ENCODE peak calls at places on chromosomes 12 and 14, in six cellular contexts. K is cardiac muscle cell, Q is fibroblast of the aortic adventitia, J is Caco-2, A is foreskin fibroblast, V is K562. Y is an unnamed sample.
A peak's percentile ranks its signal among the peaks of the same experiment; 100 is the strongest.

GRCh38 chr14:36726128-36726527 is 64.5 kb downstream of the PAX9 start:
- DNase-seq in K (no peak), Q (no peak), J (no peak), A (no peak), V (no peak), Y (no peak)

GRCh38 chr12:92821142-92821541 is 108.0 kb downstream of the EEA1 start:
- DNase-seq in K (no peak), Q (no peak), J (no peak), A (no peak), V (no peak), Y (no peak)

GRCh38 chr12:9651265-9651729 is 18.2 kb upstream of the CLEC2D start:
- DNase-seq in K (peak; percentile 76), Q (peak; percentile 44), J (no peak), A (peak; percentile 58), V (no peak), Y (no peak)

GRCh38 chr12:124904306-124905098 is 9.9 kb downstream of the UBC start:
- DNase-seq in K (peak; percentile 92), Q (peak; percentile 95), J (peak; percentile 82), A (peak; percentile 99), V (peak; percentile 91), Y (peak; percentile 85)

GRCh38 chr12:43882578-43883178 is 46.8 kb downstream of the TMEM117 start:
- DNase-seq in K (peak; percentile 77), Q (peak; percentile 81), J (no peak), A (peak; percentile 81), V (peak; percentile 39), Y (peak; percentile 25)

GRCh38 chr12:96466939-96467751 is 22.2 kb upstream of the CFAP54 start:
- DNase-seq in K (no peak), Q (peak; percentile 17), J (no peak), A (peak; percentile 51), V (no peak), Y (peak; percentile 22)

GRCh38 chr12:39763894-39764176 is 144.2 kb upstream of the ABCD2 start:
- DNase-seq in K (no peak), Q (no peak), J (no peak), A (no peak), V (no peak), Y (no peak)

GRCh38 chr12:780750-781379 is 28.5 kb downstream of the WNK1 start:
- DNase-seq in K (no peak), Q (peak; percentile 37), J (no peak), A (no peak), V (no peak), Y (no peak)

GRCh38 chr14:51666831-51667230 is 15.1 kb downstream of the FRMD6 start:
- DNase-seq in K (no peak), Q (peak; percentile 47), J (no peak), A (no peak), V (no peak), Y (no peak)

GRCh38 chr12:48979602-48980388 is 1.7 kb downstream of the WNT1 start:
- DNase-seq in K (no peak), Q (no peak), J (no peak), A (peak; percentile 15), V (no peak), Y (no peak)

GRCh38 chr14:22336031-22336430 is 253.0 kb downstream of the DAD1 start:
- DNase-seq in K (no peak), Q (no peak), J (no peak), A (no peak), V (no peak), Y (no peak)

GRCh38 chr12:95385246-95385645 is 88.7 kb upstream of the METAP2 start:
- DNase-seq in K (peak; percentile 84), Q (peak; percentile 78), J (no peak), A (peak; percentile 69), V (no peak), Y (no peak)

GRCh38 chr12:27191531-27191930 is 52.6 kb upstream of the STK38L start:
- DNase-seq in K (no peak), Q (peak; percentile 11), J (no peak), A (no peak), V (no peak), Y (no peak)

GRCh38 chr12:119406322-119406721 is 71.8 kb downstream of the CCDC60 start:
- DNase-seq in K (no peak), Q (no peak), J (no peak), A (no peak), V (no peak), Y (no peak)

GRCh38 chr14:29274890-29275651 is 508.5 kb downstream of the FOXG1 start:
- DNase-seq in K (no peak), Q (no peak), J (no peak), A (no peak), V (no peak), Y (no peak)

GRCh38 chr12:57342207-57342691 is 88.6 kb downstream of the R3HDM2 start:
- DNase-seq in K (peak; percentile 72), Q (peak; percentile 61), J (no peak), A (peak; percentile 33), V (peak; percentile 15), Y (no peak)

GRCh38 chr12:57517187-57517586 is 3.1 kb downstream of the DDIT3 start:
- DNase-seq in K (peak; percentile 50), Q (peak; percentile 64), J (no peak), A (peak; percentile 82), V (no peak), Y (no peak)

GRCh38 chr14:53531151-53531550 is 378.0 kb upstream of the DDHD1 start:
- DNase-seq in K (no peak), Q (no peak), J (no peak), A (no peak), V (no peak), Y (no peak)

GRCh38 chr12:25051583-25052190 is 102.8 kb upstream of the BCAT1 start:
- DNase-seq in K (no peak), Q (no peak), J (no peak), A (no peak), V (no peak), Y (no peak)

GRCh38 chr14:55328317-55328716 is 57.1 kb downstream of the FBXO34 start:
- DNase-seq in K (peak; percentile 36), Q (peak; percentile 51), J (no peak), A (peak; percentile 62), V (no peak), Y (no peak)

GRCh38 chr12:41407240-41407799 is 219.2 kb downstream of the PDZRN4 start:
- DNase-seq in K (no peak), Q (no peak), J (no peak), A (no peak), V (no peak), Y (no peak)

GRCh38 chr14:41144370-41144769 is 462.3 kb upstream of the LRFN5 start:
- DNase-seq in K (no peak), Q (no peak), J (no peak), A (no peak), V (no peak), Y (no peak)

GRCh38 chr14:29637406-29637805 is 290.2 kb downstream of the PRKD1 start:
- DNase-seq in K (peak; percentile 90), Q (peak; percentile 67), J (no peak), A (peak; percentile 83), V (no peak), Y (peak; percentile 36)

GRCh38 chr14:63468273-63468672 is 74.9 kb downstream of the PPP2R5E start:
- DNase-seq in K (no peak), Q (no peak), J (no peak), A (no peak), V (no peak), Y (no peak)

GRCh38 chr14:60304509-60304908 is 55.5 kb downstream of the PPM1A start:
- DNase-seq in K (no peak), Q (no peak), J (no peak), A (no peak), V (no peak), Y (no peak)

GRCh38 chr14:42110167-42110566 is 503.5 kb downstream of the LRFN5 start:
- DNase-seq in K (peak; percentile 67), Q (peak; percentile 71), J (no peak), A (peak; percentile 83), V (no peak), Y (no peak)

GRCh38 chr14:57533214-57533613 is 39.6 kb upstream of the CCDC198 start:
- DNase-seq in K (peak; percentile 15), Q (peak; percentile 42), J (no peak), A (peak; percentile 38), V (no peak), Y (peak; percentile 28)

DNA sequence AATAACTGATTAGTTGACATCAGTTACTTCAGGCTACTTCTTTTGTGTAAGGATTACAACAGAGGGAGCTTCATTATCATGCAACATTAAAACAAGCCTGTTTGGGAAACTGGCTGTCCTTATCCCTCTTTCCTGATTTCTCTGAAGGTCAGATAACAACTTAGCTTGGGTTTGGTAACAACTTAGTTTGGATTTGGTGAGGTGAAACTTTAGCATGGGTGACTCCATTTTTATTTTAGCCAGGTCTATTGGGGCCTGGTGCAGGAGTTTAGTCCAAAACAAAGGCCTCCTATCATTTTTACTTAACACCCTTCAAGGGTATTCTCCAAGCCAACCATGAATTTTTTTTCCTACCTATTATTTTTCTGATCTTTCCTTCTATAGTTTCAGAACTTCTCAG is 1.1 kb upstream of the ZFYVE1 start:
- DNase-seq in K (no peak), Q (no peak), J (no peak), A (no peak), V (no peak), Y (no peak)
- TF ChIP-seq CTCF in K (no peak), Q (no peak), J (no peak), A (no peak), V (no peak), Y (no peak)

DNA sequence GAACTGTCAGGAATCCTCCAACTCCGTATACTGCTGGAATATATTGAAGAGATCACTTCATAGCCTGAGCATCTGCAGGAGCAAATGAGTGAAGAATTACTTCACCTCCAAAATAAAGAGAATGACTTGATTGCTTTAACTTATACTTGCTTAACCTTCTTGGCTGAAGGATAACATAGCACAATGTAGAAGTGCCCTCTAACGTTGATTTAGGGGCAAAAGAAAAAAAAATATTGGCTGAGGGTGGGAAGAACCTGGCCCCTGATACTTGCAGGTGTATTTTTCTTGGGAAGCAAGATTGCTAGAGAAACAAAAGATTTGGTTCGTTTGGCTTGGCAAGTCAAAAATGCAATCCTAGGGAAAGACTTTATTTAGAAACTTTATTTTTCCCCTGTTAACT is 272.7 kb upstream of the FAR2 start:
- DNase-seq in K (no peak), Q (no peak), J (no peak), A (no peak), V (no peak), Y (no peak)
- TF ChIP-seq CTCF in K (peak; percentile 4), Q (no peak), J (no peak), A (no peak), V (no peak), Y (no peak)

GRCh38 chr12:15910864-15911696 is at the start of gene DERA:
- DNase-seq in K (peak; percentile 84), Q (peak; percentile 61), J (peak; percentile 91), A (peak; percentile 93), V (peak; percentile 58), Y (peak; percentile 90)
- TF ChIP-seq CTCF in K (no peak), Q (no peak), J (no peak), A (no peak), V (no peak), Y (no peak)

DNA sequence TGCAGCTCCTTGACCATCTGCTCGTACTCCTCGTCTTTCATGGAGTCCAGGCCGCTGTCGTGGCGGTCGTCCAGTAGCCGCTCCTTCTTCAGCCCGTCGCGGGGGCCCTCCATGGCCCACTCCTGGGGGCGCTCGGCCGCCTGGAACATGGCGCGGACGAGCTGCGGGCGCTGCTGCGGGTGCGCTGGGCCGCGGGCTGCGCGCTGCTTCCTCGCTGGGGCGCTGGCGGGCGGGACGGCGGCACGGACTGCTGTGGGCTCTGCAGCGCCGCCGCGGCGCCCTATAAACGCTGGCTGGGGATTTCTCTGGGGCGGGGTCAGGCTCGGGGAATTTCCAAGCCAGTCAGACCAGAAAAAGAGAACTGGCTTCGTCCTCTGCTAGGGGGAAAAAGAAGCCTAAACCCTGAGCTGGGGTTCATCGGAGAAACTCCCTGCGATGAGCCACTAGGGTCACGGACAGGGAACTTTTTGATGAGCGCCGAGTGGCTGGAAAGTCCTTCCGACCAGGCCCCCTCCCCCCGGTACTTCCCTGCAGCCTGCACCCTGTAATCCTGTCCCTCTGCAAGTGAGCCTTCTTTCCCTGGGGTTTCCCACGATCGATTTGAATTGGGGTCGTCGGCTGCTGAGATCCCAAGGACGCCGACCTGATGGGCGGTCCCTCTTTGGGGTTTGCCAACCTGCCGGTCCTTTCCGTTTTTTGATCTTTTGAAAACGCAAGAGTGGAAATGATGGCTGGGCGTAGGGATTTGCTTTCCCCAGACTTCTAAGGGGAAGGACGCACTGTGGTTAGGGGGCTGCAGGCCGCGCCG is at the start of gene NFKBIA:
- DNase-seq in K (peak; percentile 93), Q (peak; percentile 89), J (peak; percentile 87), A (peak; percentile 97), V (peak; percentile 80), Y (peak; percentile 92)
- TF ChIP-seq CTCF in K (peak; percentile 34), Q (peak; percentile 38), J (peak; percentile 19), A (peak; percentile 32), V (peak; percentile 44), Y (no peak)